ENCODE peak calls at places on chromosomes 5 and 9, in eight cellular contexts. One of them, this sample, is unnamed.

GRCh38 chr5:39024005-39024404 is 50.2 kb downstream of the RICTOR start:
- ATAC-seq in RWPE2: no peak
- ATAC-seq in left lung: no peak
- ATAC-seq in HCT116: peak
- ATAC-seq in A549: peak
- ATAC-seq in lower lobe of right lung: no peak
- ATAC-seq in heart right ventricle: peak
- ATAC-seq in heart left ventricle: peak
- ATAC-seq in this sample: no peak

GRCh38 chr9:133608382-133608781 is 807 bp downstream of the FAM163B start:
- ATAC-seq in RWPE2: no peak
- ATAC-seq in left lung: no peak
- ATAC-seq in HCT116: no peak
- ATAC-seq in A549: no peak
- ATAC-seq in lower lobe of right lung: no peak
- ATAC-seq in heart right ventricle: no peak
- ATAC-seq in heart left ventricle: no peak
- ATAC-seq in this sample: no peak

GRCh38 chr5:112931473-112931872 is 9.4 kb upstream of the REEP5 start:
- ATAC-seq in RWPE2: no peak
- ATAC-seq in left lung: no peak
- ATAC-seq in HCT116: no peak
- ATAC-seq in A549: no peak
- ATAC-seq in lower lobe of right lung: no peak
- ATAC-seq in heart right ventricle: no peak
- ATAC-seq in heart left ventricle: peak
- ATAC-seq in this sample: no peak

GRCh38 chr9:124504530-124505005 is 2.6 kb downstream of the NR5A1 start:
- ATAC-seq in RWPE2: no peak
- ATAC-seq in left lung: no peak
- ATAC-seq in HCT116: no peak
- ATAC-seq in A549: no peak
- ATAC-seq in lower lobe of right lung: no peak
- ATAC-seq in heart right ventricle: no peak
- ATAC-seq in heart left ventricle: no peak
- ATAC-seq in this sample: no peak

GRCh38 chr9:84481819-84482218 is 141.3 kb upstream of the SLC28A3 start:
- ATAC-seq in RWPE2: no peak
- ATAC-seq in left lung: no peak
- ATAC-seq in HCT116: no peak
- ATAC-seq in A549: no peak
- ATAC-seq in lower lobe of right lung: no peak
- ATAC-seq in heart right ventricle: no peak
- ATAC-seq in heart left ventricle: no peak
- ATAC-seq in this sample: no peak

GRCh38 chr5:58502032-58502431 is 10.8 kb downstream of the GAPT start:
- ATAC-seq in RWPE2: no peak
- ATAC-seq in left lung: no peak
- ATAC-seq in HCT116: no peak
- ATAC-seq in A549: no peak
- ATAC-seq in lower lobe of right lung: no peak
- ATAC-seq in heart right ventricle: no peak
- ATAC-seq in heart left ventricle: no peak
- ATAC-seq in this sample: no peak

GRCh38 chr5:32275421-32275765 is 37.3 kb downstream of the MTMR12 start:
- ATAC-seq in RWPE2: no peak
- ATAC-seq in left lung: peak
- ATAC-seq in HCT116: no peak
- ATAC-seq in A549: no peak
- ATAC-seq in lower lobe of right lung: no peak
- ATAC-seq in heart right ventricle: no peak
- ATAC-seq in heart left ventricle: no peak
- ATAC-seq in this sample: no peak

GRCh38 chr5:145685417-145685816 is 149.7 kb downstream of the PRELID2 start:
- ATAC-seq in RWPE2: no peak
- ATAC-seq in left lung: no peak
- ATAC-seq in HCT116: no peak
- ATAC-seq in A549: no peak
- ATAC-seq in lower lobe of right lung: no peak
- ATAC-seq in heart right ventricle: no peak
- ATAC-seq in heart left ventricle: no peak
- ATAC-seq in this sample: no peak

GRCh38 chr9:4866239-4866969 is 73.7 kb downstream of the RCL1 start:
- ATAC-seq in RWPE2: peak
- ATAC-seq in left lung: no peak
- ATAC-seq in HCT116: no peak
- ATAC-seq in A549: no peak
- ATAC-seq in lower lobe of right lung: no peak
- ATAC-seq in heart right ventricle: no peak
- ATAC-seq in heart left ventricle: no peak
- ATAC-seq in this sample: no peak

GRCh38 chr5:132114150-132115121 is 40.8 kb downstream of the CSF2 start:
- ATAC-seq in RWPE2: no peak
- ATAC-seq in left lung: no peak
- ATAC-seq in HCT116: no peak
- ATAC-seq in A549: no peak
- ATAC-seq in lower lobe of right lung: peak
- ATAC-seq in heart right ventricle: no peak
- ATAC-seq in heart left ventricle: no peak
- ATAC-seq in this sample: no peak

GRCh38 chr9:106421772-106422171 is 441.2 kb upstream of the ZNF462 start:
- ATAC-seq in RWPE2: peak
- ATAC-seq in left lung: no peak
- ATAC-seq in HCT116: no peak
- ATAC-seq in A549: no peak
- ATAC-seq in lower lobe of right lung: no peak
- ATAC-seq in heart right ventricle: no peak
- ATAC-seq in heart left ventricle: no peak
- ATAC-seq in this sample: no peak

GRCh38 chr5:61353293-61353692 is 21.2 kb downstream of the ZSWIM6 start:
- ATAC-seq in RWPE2: no peak
- ATAC-seq in left lung: no peak
- ATAC-seq in HCT116: no peak
- ATAC-seq in A549: peak
- ATAC-seq in lower lobe of right lung: no peak
- ATAC-seq in heart right ventricle: no peak
- ATAC-seq in heart left ventricle: peak
- ATAC-seq in this sample: no peak

GRCh38 chr9:75105019-75105540 is 16.8 kb downstream of the OSTF1 start:
- ATAC-seq in RWPE2: no peak
- ATAC-seq in left lung: no peak
- ATAC-seq in HCT116: no peak
- ATAC-seq in A549: no peak
- ATAC-seq in lower lobe of right lung: no peak
- ATAC-seq in heart right ventricle: no peak
- ATAC-seq in heart left ventricle: no peak
- ATAC-seq in this sample: no peak

GRCh38 chr9:27344776-27345175 is 47.8 kb upstream of the EQTN start:
- ATAC-seq in RWPE2: no peak
- ATAC-seq in left lung: no peak
- ATAC-seq in HCT116: no peak
- ATAC-seq in A549: no peak
- ATAC-seq in lower lobe of right lung: no peak
- ATAC-seq in heart right ventricle: no peak
- ATAC-seq in heart left ventricle: no peak
- ATAC-seq in this sample: no peak

GRCh38 chr5:121675932-121676331 is 175.8 kb upstream of the FTMT start:
- ATAC-seq in RWPE2: no peak
- ATAC-seq in left lung: no peak
- ATAC-seq in HCT116: no peak
- ATAC-seq in A549: no peak
- ATAC-seq in lower lobe of right lung: no peak
- ATAC-seq in heart right ventricle: no peak
- ATAC-seq in heart left ventricle: no peak
- ATAC-seq in this sample: no peak

GRCh38 chr5:35316611-35317307 is 86.5 kb upstream of the PRLR start:
- ATAC-seq in RWPE2: peak
- ATAC-seq in left lung: no peak
- ATAC-seq in HCT116: no peak
- ATAC-seq in A549: no peak
- ATAC-seq in lower lobe of right lung: no peak
- ATAC-seq in heart right ventricle: no peak
- ATAC-seq in heart left ventricle: no peak
- ATAC-seq in this sample: no peak

GRCh38 chr5:126359884-126360283 is 63.3 kb upstream of the GRAMD2B start:
- ATAC-seq in RWPE2: no peak
- ATAC-seq in left lung: no peak
- ATAC-seq in HCT116: no peak
- ATAC-seq in A549: no peak
- ATAC-seq in lower lobe of right lung: no peak
- ATAC-seq in heart right ventricle: no peak
- ATAC-seq in heart left ventricle: no peak
- ATAC-seq in this sample: no peak

DNA sequence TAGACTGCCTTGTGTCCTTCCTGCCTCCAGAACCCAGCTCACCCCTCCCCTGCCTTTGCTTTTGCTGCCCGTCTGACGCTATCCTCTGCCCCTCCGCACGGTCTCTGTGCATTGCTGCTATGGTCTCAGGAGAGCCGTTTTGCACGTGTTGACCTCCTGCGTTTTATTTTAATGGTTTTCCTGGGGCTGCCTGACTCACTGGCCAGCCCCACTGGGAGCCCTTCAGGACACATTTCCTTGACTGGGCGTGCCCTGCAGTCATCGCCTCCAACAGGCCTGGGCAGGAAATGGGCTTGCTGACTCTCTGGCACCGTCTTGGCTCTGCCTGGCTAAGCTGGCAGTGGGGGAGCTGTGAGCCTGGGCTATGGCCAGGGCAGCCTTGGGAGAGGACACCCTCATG is 17.9 kb upstream of the ASS1 start:
- ATAC-seq in RWPE2: peak
- ATAC-seq in left lung: peak
- ATAC-seq in HCT116: peak
- ATAC-seq in A549: no peak
- ATAC-seq in lower lobe of right lung: no peak
- ATAC-seq in heart right ventricle: peak
- ATAC-seq in heart left ventricle: peak
- ATAC-seq in this sample: peak
- H3K27ac ChIP-seq in RWPE2: peak
- H3K27ac ChIP-seq in left lung: no peak
- H3K27ac ChIP-seq in HCT116: peak
- H3K27ac ChIP-seq in A549: no peak
- H3K27ac ChIP-seq in lower lobe of right lung: no peak
- H3K27ac ChIP-seq in heart right ventricle: peak
- H3K27ac ChIP-seq in heart left ventricle: no peak
- H3K27ac ChIP-seq in this sample: no peak

GRCh38 chr5:86806206-86806605 is 188.5 kb downstream of the COX7C start:
- ATAC-seq in RWPE2: no peak
- ATAC-seq in left lung: no peak
- ATAC-seq in HCT116: no peak
- ATAC-seq in A549: no peak
- ATAC-seq in lower lobe of right lung: no peak
- ATAC-seq in heart right ventricle: no peak
- ATAC-seq in heart left ventricle: no peak
- ATAC-seq in this sample: no peak

GRCh38 chr5:86807046-86807712 is 189.4 kb downstream of the COX7C start:
- ATAC-seq in RWPE2: no peak
- ATAC-seq in left lung: no peak
- ATAC-seq in HCT116: no peak
- ATAC-seq in A549: no peak
- ATAC-seq in lower lobe of right lung: no peak
- ATAC-seq in heart right ventricle: no peak
- ATAC-seq in heart left ventricle: no peak
- ATAC-seq in this sample: no peak
- TF ChIP-seq CTCF in RWPE2: peak
- TF ChIP-seq CTCF in left lung: no peak
- TF ChIP-seq CTCF in HCT116: no peak
- TF ChIP-seq CTCF in A549: no peak
- TF ChIP-seq CTCF in lower lobe of right lung: no peak
- TF ChIP-seq CTCF in heart right ventricle: peak
- TF ChIP-seq CTCF in heart left ventricle: no peak
- TF ChIP-seq CTCF in this sample: no peak

DNA sequence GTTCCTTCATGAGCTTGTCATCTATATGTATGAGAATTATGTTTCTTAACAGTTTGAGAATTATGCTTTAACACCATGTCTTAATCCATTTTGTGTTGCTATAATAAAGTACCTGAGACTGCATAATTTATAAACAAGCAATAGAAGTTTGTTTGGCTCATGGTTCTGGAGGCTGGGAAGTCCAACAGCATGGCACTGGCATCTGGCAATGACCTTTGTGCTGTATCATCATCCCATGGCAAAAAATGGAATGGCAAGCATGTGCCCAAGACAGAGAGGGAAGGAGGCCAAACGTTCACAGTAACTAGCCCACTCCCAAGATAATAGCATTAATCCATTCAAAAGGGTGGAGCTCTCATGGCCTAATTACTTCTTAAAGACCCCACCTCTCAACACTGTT is 67.6 kb downstream of the MTX3 start:
- ATAC-seq in RWPE2: no peak
- ATAC-seq in left lung: no peak
- ATAC-seq in HCT116: no peak
- ATAC-seq in A549: no peak
- ATAC-seq in lower lobe of right lung: no peak
- ATAC-seq in heart right ventricle: no peak
- ATAC-seq in heart left ventricle: no peak
- ATAC-seq in this sample: no peak
- H3K4me3 ChIP-seq in RWPE2: no peak
- H3K4me3 ChIP-seq in left lung: no peak
- H3K4me3 ChIP-seq in HCT116: no peak
- H3K4me3 ChIP-seq in A549: no peak
- H3K4me3 ChIP-seq in lower lobe of right lung: no peak
- H3K4me3 ChIP-seq in heart right ventricle: no peak
- H3K4me3 ChIP-seq in heart left ventricle: no peak
- H3K4me3 ChIP-seq in this sample: no peak

DNA sequence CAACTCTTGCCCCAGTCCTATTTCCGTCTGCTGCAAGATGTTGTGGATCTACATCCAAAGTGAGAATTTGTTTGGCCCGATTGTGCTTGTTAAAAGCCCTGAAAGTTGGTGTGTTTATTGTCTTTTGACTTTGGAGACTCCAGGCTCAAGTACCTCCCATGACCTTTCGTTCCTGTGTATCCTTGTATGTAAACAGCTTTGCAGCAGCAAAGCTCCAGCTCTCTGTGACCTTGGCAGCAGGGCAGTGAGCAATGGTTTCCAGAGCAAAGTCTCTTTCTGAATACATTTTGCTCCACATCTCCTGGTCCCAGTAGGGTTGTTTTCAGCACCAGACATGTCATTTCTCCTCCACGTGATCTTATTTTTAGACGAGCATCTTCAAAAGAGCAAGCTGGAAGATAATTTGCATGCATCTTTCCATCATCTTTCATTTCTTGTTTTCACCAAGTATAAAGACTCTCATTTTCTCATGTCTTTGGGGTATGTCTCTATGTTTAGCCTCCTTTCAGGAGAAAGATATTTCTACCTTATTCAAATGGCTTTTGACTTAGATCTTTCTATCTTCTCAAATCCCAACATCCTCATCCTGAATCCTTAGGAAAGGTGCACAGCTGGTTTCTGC is 68.1 kb upstream of the ERCC6L2 start:
- ATAC-seq in RWPE2: no peak
- ATAC-seq in left lung: no peak
- ATAC-seq in HCT116: no peak
- ATAC-seq in A549: no peak
- ATAC-seq in lower lobe of right lung: no peak
- ATAC-seq in heart right ventricle: peak
- ATAC-seq in heart left ventricle: peak
- ATAC-seq in this sample: peak
- H3K27ac ChIP-seq in RWPE2: no peak
- H3K27ac ChIP-seq in left lung: no peak
- H3K27ac ChIP-seq in HCT116: no peak
- H3K27ac ChIP-seq in A549: no peak
- H3K27ac ChIP-seq in lower lobe of right lung: no peak
- H3K27ac ChIP-seq in heart right ventricle: peak
- H3K27ac ChIP-seq in heart left ventricle: no peak
- H3K27ac ChIP-seq in this sample: peak

GRCh38 chr9:115116620-115117284 is 1.2 kb downstream of the TNC start:
- ATAC-seq in RWPE2: no peak
- ATAC-seq in left lung: no peak
- ATAC-seq in HCT116: no peak
- ATAC-seq in A549: no peak
- ATAC-seq in lower lobe of right lung: no peak
- ATAC-seq in heart right ventricle: no peak
- ATAC-seq in heart left ventricle: no peak
- ATAC-seq in this sample: no peak
- TF ChIP-seq CTCF in RWPE2: no peak
- TF ChIP-seq CTCF in left lung: no peak
- TF ChIP-seq CTCF in HCT116: no peak
- TF ChIP-seq CTCF in A549: no peak
- TF ChIP-seq CTCF in lower lobe of right lung: no peak
- TF ChIP-seq CTCF in heart right ventricle: no peak
- TF ChIP-seq CTCF in heart left ventricle: no peak
- TF ChIP-seq CTCF in this sample: no peak